ENCODE peak calls at places on chromosomes 6 and 20, in four cellular contexts. V is H7; W is neural progenitor cell; S is effector memory CD4-positive, alpha-beta T cell. D is an unnamed sample.
A peak's percentile ranks its signal among the peaks of the same experiment; 100 is the strongest.

GRCh38 chr6:139605350-139605749 is 230.9 kb upstream of the CITED2 start:
- DNase-seq in V (no peak), W (no peak), S (no peak), D (no peak)

GRCh38 chr6:15956205-15957106 is 172.4 kb upstream of the MYLIP start:
- DNase-seq in V (no peak), W (no peak), S (no peak), D (no peak)

GRCh38 chr6:29071831-29072723 is 15.0 kb downstream of the OR2B3 start:
- DNase-seq in V (peak; percentile 61), W (peak; percentile 82), S (no peak), D (no peak)

GRCh38 chr6:1535295-1535694 is 74.4 kb upstream of the FOXC1 start:
- DNase-seq in V (peak; percentile 4), W (no peak), S (peak; percentile 36), D (peak; percentile 33)

GRCh38 chr6:51843470-51844390 is 243.7 kb downstream of the PKHD1 start:
- DNase-seq in V (no peak), W (no peak), S (no peak), D (no peak)

GRCh38 chr6:36973190-36973589 is 12.8 kb downstream of the MTCH1 start:
- DNase-seq in V (no peak), W (no peak), S (no peak), D (no peak)

GRCh38 chr20:49381558-49382493 is 100.6 kb downstream of the KCNB1 start:
- DNase-seq in V (no peak), W (no peak), S (no peak), D (no peak)

GRCh38 chr6:19836799-19837510 is at the start of gene ID4:
- DNase-seq in V (peak; percentile 98), W (peak; percentile 98), S (no peak), D (no peak)

GRCh38 chr20:53622247-53623114 is 28.8 kb upstream of the ZNF217 start:
- DNase-seq in V (no peak), W (no peak), S (no peak), D (no peak)

GRCh38 chr6:12941422-12941821 is 224.9 kb downstream of the PHACTR1 start:
- DNase-seq in V (no peak), W (no peak), S (no peak), D (no peak)

GRCh38 chr6:33273129-33273923 is 1.5 kb downstream of the RPS18 start:
- DNase-seq in V (no peak), W (no peak), S (no peak), D (no peak)

GRCh38 chr6:159311618-159312017 is 142.4 kb downstream of the FNDC1 start:
- DNase-seq in V (no peak), W (peak; percentile 8), S (no peak), D (no peak)

GRCh38 chr6:126293891-126294524 is 45.9 kb upstream of the CENPW start:
- DNase-seq in V (no peak), W (no peak), S (no peak), D (no peak)

GRCh38 chr20:56975838-56976237 is 290.6 kb downstream of the BMP7 start:
- DNase-seq in V (no peak), W (no peak), S (no peak), D (no peak)

GRCh38 chr20:56978475-56978874 is 288.0 kb downstream of the BMP7 start:
- DNase-seq in V (no peak), W (no peak), S (no peak), D (no peak)

GRCh38 chr20:56981301-56981700 is 285.1 kb downstream of the BMP7 start:
- DNase-seq in V (no peak), W (no peak), S (no peak), D (no peak)

GRCh38 chr20:56974499-56975250 is 291.8 kb downstream of the BMP7 start:
- DNase-seq in V (peak; percentile 77), W (peak; percentile 91), S (no peak), D (no peak)

DNA sequence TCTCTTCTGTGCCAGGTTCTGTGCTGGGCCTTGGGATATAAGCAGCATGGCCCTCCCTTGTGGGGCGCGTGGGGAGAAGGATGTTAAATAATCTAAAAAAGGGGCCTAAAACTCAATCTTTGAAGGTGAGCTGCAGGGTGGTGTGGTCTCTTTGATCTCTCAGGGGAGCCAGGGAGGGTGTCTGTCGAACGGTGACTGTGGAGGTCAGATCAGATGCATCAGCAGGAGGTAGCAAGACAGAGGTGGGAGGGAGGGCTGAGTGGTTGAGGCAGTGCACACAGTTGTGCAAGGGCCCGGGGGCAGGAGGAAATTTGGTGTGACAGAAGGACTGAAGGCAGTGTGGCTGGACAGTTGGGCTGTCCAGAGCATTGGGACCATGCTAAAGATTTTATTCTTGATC is 287.3 kb downstream of the BMP7 start:
- DNase-seq in V (no peak), W (no peak), S (no peak), D (no peak)
- H3K27me3 ChIP-seq in V (no peaks in the 10 kb centered on the region), W (peaks cover 22% of the 10 kb centered on the region), S (peaks cover 3% of the 10 kb centered on the region), D (no peaks in the 10 kb centered on the region)

GRCh38 chr6:10420546-10421507 is 6.0 kb upstream of the TFAP2A start:
- DNase-seq in V (peak; percentile 86), W (peak; percentile 90), S (no peak), D (no peak)

GRCh38 chr6:10421508-10422281 is 6.8 kb upstream of the TFAP2A start:
- DNase-seq in V (peak; percentile 57), W (no peak), S (no peak), D (no peak)

GRCh38 chr6:10418361-10418861 is 3.5 kb upstream of the TFAP2A start:
- DNase-seq in V (no peak), W (no peak), S (no peak), D (no peak)

GRCh38 chr6:10418862-10419748 is 4.2 kb upstream of the TFAP2A start:
- DNase-seq in V (peak; percentile 92), W (peak; percentile 57), S (no peak), D (no peak)

DNA sequence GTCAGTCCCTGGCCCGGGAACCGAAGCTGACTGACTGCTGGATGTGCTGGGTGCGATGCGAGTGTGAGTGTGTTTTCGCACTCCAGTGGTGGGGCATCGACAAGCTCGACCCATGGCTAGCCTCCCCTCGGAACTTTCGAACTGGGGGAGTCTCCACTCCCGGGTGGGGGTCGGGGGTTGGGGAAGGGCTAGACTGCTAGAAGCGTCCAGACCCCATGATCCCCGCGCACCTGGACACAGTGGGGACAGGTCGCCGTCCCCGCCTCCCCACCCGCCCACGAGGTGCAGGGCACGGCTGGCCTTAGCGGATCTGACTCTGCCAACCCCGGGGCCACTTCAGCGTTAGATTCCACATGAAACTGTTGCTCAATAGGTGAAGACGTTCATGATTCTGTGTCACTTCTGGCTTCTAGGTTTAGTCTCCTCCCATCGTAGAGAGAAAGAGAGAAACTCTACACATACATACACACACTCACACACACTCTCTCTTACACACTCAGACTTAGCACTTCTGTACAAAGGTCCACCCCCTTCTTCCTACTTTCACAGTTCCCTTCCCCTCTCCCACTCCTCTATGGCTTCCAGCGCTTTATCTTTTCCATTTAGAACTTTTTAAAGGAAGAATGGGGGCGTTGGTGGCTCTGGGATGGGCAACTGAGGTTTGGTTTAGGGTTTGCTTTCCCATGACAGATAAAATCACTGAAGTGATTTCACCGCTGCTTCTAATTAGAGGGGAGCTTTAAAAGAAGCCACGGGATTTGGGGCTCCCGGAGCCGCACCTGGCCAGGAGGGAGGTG is 5.1 kb upstream of the TFAP2A start:
- DNase-seq in V (no peak), W (no peak), S (no peak), D (no peak)
- H3K27me3 ChIP-seq in V (peaks cover 100% of the 10 kb centered on the region), W (peaks cover 100% of the 10 kb centered on the region), S (peaks cover 91% of the 10 kb centered on the region), D (peaks cover 80% of the 10 kb centered on the region)

DNA sequence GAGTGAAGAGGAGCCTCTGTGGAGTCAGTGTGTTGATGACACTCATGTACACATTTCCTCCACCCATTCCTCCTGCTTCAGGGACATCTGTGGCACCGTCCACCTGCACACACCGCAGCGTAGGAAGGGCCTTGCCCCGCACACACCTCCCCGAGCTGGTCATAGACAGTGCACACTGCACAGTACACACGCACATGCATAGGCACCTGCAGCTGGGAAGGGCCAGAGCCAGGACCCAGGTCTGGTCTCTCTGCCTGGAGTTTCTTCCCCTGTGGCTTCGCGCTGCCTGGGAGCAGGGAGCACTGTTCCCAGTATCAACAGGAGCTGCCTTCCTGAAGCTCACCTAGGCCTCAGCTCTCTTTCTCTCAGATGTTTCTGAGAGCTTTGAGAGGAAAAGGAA is 340.5 kb downstream of the TAF4 start:
- DNase-seq in V (no peak), W (no peak), S (no peak), D (no peak)
- H3K27me3 ChIP-seq in V (no peaks in the 10 kb centered on the region), W (no peaks in the 10 kb centered on the region), S (no peaks in the 10 kb centered on the region), D (no peaks in the 10 kb centered on the region)

GRCh38 chr6:79947191-79948173 is at the start of gene ELOVL4:
- DNase-seq in V (peak; percentile 91), W (peak; percentile 92), S (peak; percentile 66), D (peak; percentile 54)
- H3K27me3 ChIP-seq in V (peaks cover 9% of the 10 kb centered on the region), W (peaks cover 16% of the 10 kb centered on the region), S (peaks cover 11% of the 10 kb centered on the region), D (peaks cover 12% of the 10 kb centered on the region)